ENCODE peak calls at places on chromosomes 11 and 22, in eight cellular contexts. Q, N, X, H, L, D, O and C are unnamed samples.

GRCh38 chr11:121365304-121365703 is 72.7 kb downstream of the SC5D start:
- DNase-seq in Q (no peak), N (no peak), X (no peak), H (no peak), L (no peak), D (no peak), O (no peak), C (no peak)

GRCh38 chr11:117519170-117519569 is 191.5 kb downstream of the CEP164 start:
- DNase-seq in Q (peak; percentile 4), N (no peak), X (no peak), H (no peak), L (no peak), D (no peak), O (no peak), C (no peak)

GRCh38 chr11:72930011-72930410 is 115.8 kb downstream of the ATG16L2 start:
- DNase-seq in Q (peak; percentile 64), N (no peak), X (no peak), H (peak; percentile 64), L (no peak), D (no peak), O (no peak), C (peak; percentile 61)

GRCh38 chr11:109421981-109422590 is at the start of gene C11orf87:
- DNase-seq in Q (peak; percentile 6), N (no peak), X (no peak), H (peak; percentile 17), L (peak; percentile 72), D (no peak), O (no peak), C (no peak)

GRCh38 chr22:49102367-49102766 is 725.3 kb downstream of the BRD1 start:
- DNase-seq in Q (no peak), N (no peak), X (no peak), H (no peak), L (no peak), D (no peak), O (no peak), C (no peak)

GRCh38 chr11:128757235-128757711 is 63.4 kb downstream of the FLI1 start:
- DNase-seq in Q (peak; percentile 88), N (no peak), X (no peak), H (no peak), L (peak; percentile 36), D (peak; percentile 83), O (peak; percentile 32), C (no peak)

GRCh38 chr11:105618343-105618955 is 8.6 kb downstream of the GRIA4 start:
- DNase-seq in Q (no peak), N (no peak), X (no peak), H (no peak), L (no peak), D (no peak), O (no peak), C (no peak)

GRCh38 chr11:62880231-62880802 is 379 bp upstream of the SLC3A2 start:
- DNase-seq in Q (peak; percentile 88), N (peak; percentile 49), X (no peak), H (peak; percentile 80), L (no peak), D (peak; percentile 74), O (no peak), C (peak; percentile 85)

GRCh38 chr11:42054351-42054750 is 594.9 kb upstream of the LRRC4C start:
- DNase-seq in Q (no peak), N (no peak), X (no peak), H (no peak), L (no peak), D (no peak), O (no peak), C (no peak)

GRCh38 chr22:43624144-43624998 is 187.7 kb downstream of the EFCAB6 start:
- DNase-seq in Q (peak; percentile 6), N (no peak), X (no peak), H (no peak), L (no peak), D (no peak), O (no peak), C (no peak)

GRCh38 chr11:114059278-114059983 is at the start of gene ZBTB16:
- DNase-seq in Q (peak; percentile 89), N (no peak), X (no peak), H (peak; percentile 90), L (peak; percentile 79), D (peak; percentile 69), O (no peak), C (peak; percentile 95)